ENCODE peak calls at places on chromosome 3, in five cellular contexts. R is kidney; C is epithelial cell of esophagus; B is CD8-positive, alpha-beta T cell; D is fibroblast of lung. L is an unnamed sample.

GRCh38 chr3:8660781-8661180 is 16.2 kb upstream of the SSUH2 start:
- DNase-seq in R (no peak), C (no peak), B (no peak), D (peak; percentile 29), L (no peak)

GRCh38 chr3:187027531-187027936 is 97.2 kb downstream of the ST6GAL1 start:
- DNase-seq in R (no peak), C (no peak), B (peak; percentile 78), D (no peak), L (no peak)

GRCh38 chr3:54817628-54818027 is 110.2 kb downstream of the LRTM1 start:
- DNase-seq in R (no peak), C (no peak), B (no peak), D (no peak), L (no peak)

GRCh38 chr3:152301745-152302181 is 33.0 kb downstream of the MBNL1 start:
- DNase-seq in R (no peak), C (no peak), B (no peak), D (no peak), L (no peak)

GRCh38 chr3:42988097-42988496 is 9.0 kb downstream of the GASK1A start:
- DNase-seq in R (no peak), C (no peak), B (no peak), D (no peak), L (no peak)

GRCh38 chr3:196868297-196868661 is 559 bp downstream of the SENP5 start:
- DNase-seq in R (no peak), C (peak; percentile 36), B (peak; percentile 15), D (peak; percentile 5), L (peak; percentile 52)

GRCh38 chr3:11379238-11379823 is 107.1 kb downstream of the ATG7 start:
- DNase-seq in R (no peak), C (peak; percentile 63), B (no peak), D (peak; percentile 82), L (no peak)

GRCh38 chr3:95343767-95344166 is 1280.9 kb downstream of the NSUN3 start:
- DNase-seq in R (no peak), C (no peak), B (no peak), D (no peak), L (no peak)

GRCh38 chr3:71050521-71051258 is 532.8 kb downstream of the FOXP1 start:
- DNase-seq in R (no peak), C (peak; percentile 51), B (peak; percentile 29), D (peak; percentile 83), L (no peak)

GRCh38 chr3:101038393-101038792 is 45.2 kb upstream of the ABI3BP start:
- DNase-seq in R (no peak), C (peak; percentile 30), B (no peak), D (peak; percentile 11), L (no peak)

GRCh38 chr3:195758721-195759353 is 38.1 kb downstream of the MUC20 start:
- DNase-seq in R (no peak), C (no peak), B (no peak), D (no peak), L (no peak)

GRCh38 chr3:169811606-169812123 is 1.0 kb upstream of the LRRIQ4 start:
- DNase-seq in R (no peak), C (peak; percentile 66), B (no peak), D (peak; percentile 82), L (no peak)

GRCh38 chr3:77191640-77192039 is 151.7 kb downstream of the ROBO2 start:
- DNase-seq in R (no peak), C (no peak), B (no peak), D (no peak), L (no peak)

GRCh38 chr3:16300881-16301359 is 35.9 kb downstream of the OXNAD1 start:
- DNase-seq in R (no peak), C (peak; percentile 16), B (peak; percentile 63), D (no peak), L (no peak)

GRCh38 chr3:151501905-151502615 is 41.2 kb upstream of the IGSF10 start:
- DNase-seq in R (no peak), C (no peak), B (no peak), D (peak; percentile 21), L (no peak)

GRCh38 chr3:35867782-35868181 is 228.5 kb downstream of the ARPP21 start:
- DNase-seq in R (no peak), C (no peak), B (no peak), D (no peak), L (no peak)

GRCh38 chr3:150965436-150965835 is 7.1 kb downstream of the CLRN1 start:
- DNase-seq in R (no peak), C (peak; percentile 21), B (no peak), D (no peak), L (no peak)

GRCh38 chr3:71064976-71065763 is 518.4 kb downstream of the FOXP1 start:
- DNase-seq in R (peak; percentile 86), C (no peak), B (peak; percentile 62), D (peak; percentile 55), L (peak; percentile 80)

GRCh38 chr3:3648961-3649360 is 150.3 kb upstream of the LRRN1 start:
- DNase-seq in R (no peak), C (no peak), B (no peak), D (no peak), L (no peak)

GRCh38 chr3:65671004-65671403 is 367.7 kb downstream of the MAGI1 start:
- DNase-seq in R (no peak), C (peak; percentile 41), B (no peak), D (no peak), L (no peak)

GRCh38 chr3:61253756-61254155 is 2.5 kb upstream of the FHIT start:
- DNase-seq in R (no peak), C (no peak), B (no peak), D (no peak), L (no peak)

GRCh38 chr3:81425198-81425868 is 336.1 kb downstream of the GBE1 start:
- DNase-seq in R (no peak), C (peak; percentile 36), B (no peak), D (no peak), L (no peak)

GRCh38 chr3:168220609-168221008 is 124.9 kb upstream of the GOLIM4 start:
- DNase-seq in R (no peak), C (peak; percentile 1), B (no peak), D (no peak), L (no peak)

GRCh38 chr3:63607716-63608115 is 44.8 kb upstream of the SNTN start:
- DNase-seq in R (no peak), C (peak; percentile 8), B (no peak), D (no peak), L (no peak)

GRCh38 chr3:144229973-144230372 is 258.4 kb downstream of the DIPK2A start:
- DNase-seq in R (no peak), C (peak; percentile 7), B (no peak), D (peak; percentile 9), L (no peak)

GRCh38 chr3:121757087-121757811 is 7.7 kb upstream of the GOLGB1 start:
- DNase-seq in R (no peak), C (no peak), B (no peak), D (no peak), L (no peak)

GRCh38 chr3:18891641-18892040 is 256.7 kb upstream of the KCNH8 start:
- DNase-seq in R (no peak), C (no peak), B (peak; percentile 10), D (no peak), L (no peak)

GRCh38 chr3:40162616-40163015 is 146.9 kb upstream of the EIF1B start:
- DNase-seq in R (no peak), C (peak; percentile 36), B (no peak), D (no peak), L (no peak)

GRCh38 chr3:64179249-64179648 is 46.0 kb downstream of the PRICKLE2 start:
- DNase-seq in R (no peak), C (no peak), B (no peak), D (no peak), L (no peak)

GRCh38 chr3:187255314-187255713 is 36.2 kb downstream of the MASP1 start:
- DNase-seq in R (no peak), C (no peak), B (no peak), D (no peak), L (no peak)

GRCh38 chr3:123881771-123882170 is 2.4 kb downstream of the MYLK start:
- DNase-seq in R (no peak), C (no peak), B (no peak), D (no peak), L (no peak)
- H3K4me3 ChIP-seq in R (no peak overlapping the region), C (no peak overlapping the region), B (no peak overlapping the region), D (peak overlapping the region; percentile 88), L (no peak overlapping the region)

DNA sequence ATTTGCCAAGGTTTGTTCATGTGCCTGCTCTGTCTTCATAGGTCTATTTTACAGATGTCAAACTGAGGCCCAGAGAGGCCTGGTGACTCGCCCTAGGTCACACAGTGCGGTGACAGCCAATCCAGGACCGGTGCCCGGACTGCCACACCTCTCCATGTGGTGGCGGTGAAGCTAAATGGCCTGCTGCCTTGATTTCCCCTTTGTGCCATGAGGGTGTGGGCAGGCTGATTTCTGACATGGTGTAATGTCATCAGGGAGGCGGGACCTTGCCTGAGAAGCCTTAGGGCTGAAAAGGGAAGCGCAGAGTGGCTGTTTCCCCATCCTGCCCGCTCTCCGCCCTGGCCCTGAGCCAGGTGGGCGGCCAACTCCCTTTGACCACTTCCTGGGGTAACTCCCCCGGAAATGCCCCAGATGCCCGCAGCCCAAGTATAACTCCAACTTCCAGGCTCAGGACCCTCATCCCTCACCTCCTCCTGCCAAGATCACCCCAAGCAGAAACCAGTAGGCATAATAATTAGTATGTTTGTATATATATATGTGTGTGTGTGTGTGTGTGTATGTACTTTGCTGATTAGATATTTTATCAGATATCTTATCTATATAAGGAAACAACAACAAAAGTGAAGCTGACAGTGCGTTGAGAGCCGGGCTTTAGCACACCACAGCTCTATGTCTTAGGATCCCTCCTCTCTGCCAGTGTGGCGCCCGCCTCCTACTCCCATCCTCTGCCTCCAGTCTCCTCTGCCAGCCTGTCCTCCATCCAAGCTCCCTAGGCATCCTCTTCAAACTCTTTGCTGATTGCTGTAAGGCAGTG is 63.9 kb downstream of the IQSEC1 start:
- DNase-seq in R (peak; percentile 88), C (no peak), B (peak; percentile 65), D (no peak), L (peak; percentile 90)
- TF ChIP-seq CTCF in R (no peak), C (no peak), B (no peak), D (no peak), L (no peak)

GRCh38 chr3:127953092-127953491 is 38.1 kb downstream of the KBTBD12 start:
- DNase-seq in R (no peak), C (peak; percentile 39), B (no peak), D (peak; percentile 28), L (no peak)

GRCh38 chr3:127954642-127955041 is 39.6 kb downstream of the KBTBD12 start:
- DNase-seq in R (peak; percentile 55), C (no peak), B (no peak), D (no peak), L (no peak)

GRCh38 chr3:127955680-127956079 is 40.6 kb downstream of the KBTBD12 start:
- DNase-seq in R (no peak), C (no peak), B (no peak), D (no peak), L (no peak)

GRCh38 chr3:127951276-127951675 is 36.2 kb downstream of the KBTBD12 start:
- DNase-seq in R (no peak), C (peak; percentile 26), B (no peak), D (peak; percentile 70), L (no peak)

GRCh38 chr3:127953636-127954035 is 38.6 kb downstream of the KBTBD12 start:
- DNase-seq in R (no peak), C (peak; percentile 58), B (no peak), D (peak; percentile 64), L (no peak)
- H3K4me3 ChIP-seq in R (no peak overlapping the region), C (no peak overlapping the region), B (no peak overlapping the region), D (no peak overlapping the region), L (no peak overlapping the region)

DNA sequence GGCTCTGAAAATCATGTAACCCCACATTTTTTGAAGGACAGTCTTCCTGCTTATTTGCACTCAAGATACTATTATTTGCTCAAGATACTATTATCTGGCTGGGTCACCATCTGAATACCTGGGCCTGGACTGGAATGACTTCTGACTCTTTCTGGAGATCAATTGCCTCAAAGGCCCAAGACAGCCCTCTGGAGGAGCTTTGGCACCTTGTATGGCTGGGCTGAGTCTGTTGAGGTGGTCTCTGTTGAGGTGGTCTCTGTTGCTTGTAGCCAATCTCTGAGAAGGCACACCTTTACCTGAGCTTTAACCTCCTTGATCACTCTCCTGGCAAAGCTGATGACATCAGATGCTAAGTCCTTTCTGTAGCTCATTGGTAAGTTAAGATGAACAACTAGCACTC is 33.0 kb downstream of the SPATA12 start:
- DNase-seq in R (no peak), C (no peak), B (no peak), D (no peak), L (no peak)
- TF ChIP-seq CTCF in R (no peak), C (no peak), B (no peak), D (no peak), L (no peak)